ENCODE peak calls at places on chromosomes 12 and 14, in four cellular contexts. M is GM12878, O is K562, Z is HepG2. U is an unnamed sample.

GRCh38 chr14:81519200-81519998 is 14.3 kb downstream of the SEL1L start:
- DNase-seq in M (peak), O (peak), Z (no peak), U (no peak)

GRCh38 chr12:49825971-49826421 is 2.2 kb downstream of the NCKAP5L start:
- DNase-seq in M (no peak), O (peak), Z (no peak), U (no peak)

GRCh38 chr14:89108608-89109007 is 284.2 kb downstream of the TTC8 start:
- DNase-seq in M (no peak), O (no peak), Z (no peak), U (no peak)

GRCh38 chr12:53985900-53986685 is 1.1 kb downstream of the HOXC10 start:
- DNase-seq in M (no peak), O (no peak), Z (no peak), U (no peak)

GRCh38 chr14:24956104-24956503 is 93.8 kb downstream of the STXBP6 start:
- DNase-seq in M (no peak), O (no peak), Z (no peak), U (peak)

GRCh38 chr12:91404362-91404899 is 221.8 kb upstream of the DCN start:
- DNase-seq in M (no peak), O (no peak), Z (no peak), U (no peak)

GRCh38 chr12:105256011-105256410 is 20.0 kb upstream of the APPL2 start:
- DNase-seq in M (no peak), O (no peak), Z (no peak), U (no peak)

GRCh38 chr12:49698619-49699545 is 8.3 kb downstream of the FMNL3 start:
- DNase-seq in M (peak), O (peak), Z (no peak), U (peak)

GRCh38 chr14:39430762-39431415 is 1.3 kb downstream of the FBXO33 start:
- DNase-seq in M (no peak), O (no peak), Z (peak), U (no peak)

GRCh38 chr12:87311206-87311605 is 718.0 kb downstream of the C12orf50 start:
- DNase-seq in M (no peak), O (no peak), Z (no peak), U (no peak)

GRCh38 chr14:77186911-77187648 is 5.5 kb downstream of the TMEM63C start:
- DNase-seq in M (no peak), O (no peak), Z (no peak), U (peak)

GRCh38 chr14:101328412-101329149 is 232.7 kb upstream of the DIO3 start:
- DNase-seq in M (no peak), O (no peak), Z (peak), U (no peak)

GRCh38 chr12:102885043-102885932 is 31.8 kb downstream of the PAH start:
- DNase-seq in M (no peak), O (no peak), Z (peak), U (no peak)

GRCh38 chr12:50104614-50105366 is 982 bp downstream of the GPD1 start:
- DNase-seq in M (no peak), O (no peak), Z (peak), U (no peak)

GRCh38 chr12:76551482-76551888 is 8.1 kb downstream of the OSBPL8 start:
- DNase-seq in M (no peak), O (peak), Z (no peak), U (no peak)

GRCh38 chr14:54086780-54087179 is 130.2 kb upstream of the BMP4 start:
- DNase-seq in M (no peak), O (no peak), Z (no peak), U (no peak)

GRCh38 chr14:54085137-54085810 is 128.6 kb upstream of the BMP4 start:
- DNase-seq in M (no peak), O (no peak), Z (peak), U (no peak)

GRCh38 chr14:54083549-54084239 is 127.1 kb upstream of the BMP4 start:
- DNase-seq in M (no peak), O (no peak), Z (peak), U (no peak)

GRCh38 chr14:54087376-54087775 is 130.8 kb upstream of the BMP4 start:
- DNase-seq in M (no peak), O (no peak), Z (no peak), U (no peak)

GRCh38 chr14:54085841-54086240 is 129.2 kb upstream of the BMP4 start:
- DNase-seq in M (no peak), O (no peak), Z (no peak), U (no peak)
- TF ChIP-seq NR2C2 in M (no peak), O (no peak), Z (no peak), U (no peak)

GRCh38 chr12:109949089-109949488 is 47.1 kb downstream of the GIT2 start:
- DNase-seq in M (no peak), O (no peak), Z (peak), U (no peak)
- TF ChIP-seq USF2 in M (no peak), O (no peak), Z (peak), U (no peak)

GRCh38 chr12:113170926-113171325 is 14.4 kb downstream of the DDX54 start:
- DNase-seq in M (no peak), O (no peak), Z (no peak), U (no peak)
- TF ChIP-seq NR2C2 in M (no peak), O (no peak), Z (no peak), U (no peak)

GRCh38 chr12:21026302-21026701 is 104.7 kb upstream of the SLCO1B1 start:
- DNase-seq in M (no peak), O (no peak), Z (no peak), U (no peak)
- TF ChIP-seq USF2 in M (no peak), O (no peak), Z (no peak), U (no peak)

GRCh38 chr12:132404435-132404855 is 75.1 kb upstream of the GALNT9 start:
- DNase-seq in M (no peak), O (no peak), Z (no peak), U (no peak)
- TF ChIP-seq NR2C2 in M (no peak), O (no peak), Z (no peak), U (no peak)

GRCh38 chr12:11460343-11461023 is 65.1 kb upstream of the PRB2 start:
- DNase-seq in M (no peak), O (no peak), Z (no peak), U (no peak)

GRCh38 chr12:11461433-11461832 is 66.1 kb upstream of the PRB2 start:
- DNase-seq in M (no peak), O (no peak), Z (no peak), U (no peak)
- TF ChIP-seq USF2 in M (no peak), O (no peak), Z (no peak), U (no peak)